ENCODE peak calls at places on chromosomes 4 and X, in five cellular contexts. One of them, this sample, is unnamed.

GRCh38 chr4:151730003-151730559 is 30.7 kb downstream of the GATB start:
- DNase-seq in neuronal stem cell: no peak
- DNase-seq in IMR-90: no peak
- DNase-seq in mesenchymal stem cell: peak
- DNase-seq in H1: no peak
- DNase-seq in this sample: peak

GRCh38 chrX:129984196-129984962 is 1.9 kb downstream of the BCORL1 start:
- DNase-seq in neuronal stem cell: no peak
- DNase-seq in IMR-90: no peak
- DNase-seq in mesenchymal stem cell: no peak
- DNase-seq in H1: no peak
- DNase-seq in this sample: peak

GRCh38 chr4:59571805-59572430 is 1628.2 kb upstream of the ADGRL3 start:
- DNase-seq in neuronal stem cell: no peak
- DNase-seq in IMR-90: no peak
- DNase-seq in mesenchymal stem cell: no peak
- DNase-seq in H1: no peak
- DNase-seq in this sample: no peak

GRCh38 chr4:55834086-55834795 is 14.7 kb downstream of the EXOC1L start:
- DNase-seq in neuronal stem cell: no peak
- DNase-seq in IMR-90: no peak
- DNase-seq in mesenchymal stem cell: no peak
- DNase-seq in H1: no peak
- DNase-seq in this sample: no peak

GRCh38 chr4:106421441-106422296 is 53.1 kb upstream of the GIMD1 start:
- DNase-seq in neuronal stem cell: no peak
- DNase-seq in IMR-90: peak
- DNase-seq in mesenchymal stem cell: no peak
- DNase-seq in H1: no peak
- DNase-seq in this sample: no peak

GRCh38 chrX:48589482-48590162 is 7.7 kb upstream of the WDR13 start:
- DNase-seq in neuronal stem cell: no peak
- DNase-seq in IMR-90: no peak
- DNase-seq in mesenchymal stem cell: no peak
- DNase-seq in H1: no peak
- DNase-seq in this sample: no peak

GRCh38 chr4:56908206-56909082 is 744 bp downstream of the REST start:
- DNase-seq in neuronal stem cell: peak
- DNase-seq in IMR-90: peak
- DNase-seq in mesenchymal stem cell: peak
- DNase-seq in H1: peak
- DNase-seq in this sample: peak

GRCh38 chr4:129545599-129546278 is 449.8 kb downstream of the C4orf33 start:
- DNase-seq in neuronal stem cell: no peak
- DNase-seq in IMR-90: no peak
- DNase-seq in mesenchymal stem cell: no peak
- DNase-seq in H1: no peak
- DNase-seq in this sample: no peak

GRCh38 chr4:183872531-183872930 is 32.6 kb upstream of the STOX2 start:
- DNase-seq in neuronal stem cell: no peak
- DNase-seq in IMR-90: peak
- DNase-seq in mesenchymal stem cell: peak
- DNase-seq in H1: no peak
- DNase-seq in this sample: no peak

GRCh38 chr4:81392164-81392563 is 79.5 kb downstream of the RASGEF1B start:
- DNase-seq in neuronal stem cell: no peak
- DNase-seq in IMR-90: no peak
- DNase-seq in mesenchymal stem cell: no peak
- DNase-seq in H1: no peak
- DNase-seq in this sample: no peak

GRCh38 chr4:143513314-143514211 is at the start of gene SMARCA5:
- DNase-seq in neuronal stem cell: peak
- DNase-seq in IMR-90: peak
- DNase-seq in mesenchymal stem cell: peak
- DNase-seq in H1: peak
- DNase-seq in this sample: peak

GRCh38 chr4:143511906-143512305 is 1.6 kb upstream of the SMARCA5 start:
- DNase-seq in neuronal stem cell: no peak
- DNase-seq in IMR-90: no peak
- DNase-seq in mesenchymal stem cell: no peak
- DNase-seq in H1: no peak
- DNase-seq in this sample: no peak

GRCh38 chr4:143515905-143516304 is 2.4 kb downstream of the SMARCA5 start:
- DNase-seq in neuronal stem cell: no peak
- DNase-seq in IMR-90: no peak
- DNase-seq in mesenchymal stem cell: no peak
- DNase-seq in H1: no peak
- DNase-seq in this sample: no peak

GRCh38 chr4:143512978-143513313 is 556 bp upstream of the SMARCA5 start:
- DNase-seq in neuronal stem cell: no peak
- DNase-seq in IMR-90: no peak
- DNase-seq in mesenchymal stem cell: no peak
- DNase-seq in H1: no peak
- DNase-seq in this sample: no peak

GRCh38 chr4:143514432-143514831 is 930 bp downstream of the SMARCA5 start:
- DNase-seq in neuronal stem cell: peak
- DNase-seq in IMR-90: peak
- DNase-seq in mesenchymal stem cell: peak
- DNase-seq in H1: peak
- DNase-seq in this sample: peak
- H4K91ac ChIP-seq in neuronal stem cell: no peak
- H4K91ac ChIP-seq in IMR-90: peak
- H4K91ac ChIP-seq in mesenchymal stem cell: no peak
- H4K91ac ChIP-seq in H1: no peak
- H4K91ac ChIP-seq in this sample: no peak

DNA sequence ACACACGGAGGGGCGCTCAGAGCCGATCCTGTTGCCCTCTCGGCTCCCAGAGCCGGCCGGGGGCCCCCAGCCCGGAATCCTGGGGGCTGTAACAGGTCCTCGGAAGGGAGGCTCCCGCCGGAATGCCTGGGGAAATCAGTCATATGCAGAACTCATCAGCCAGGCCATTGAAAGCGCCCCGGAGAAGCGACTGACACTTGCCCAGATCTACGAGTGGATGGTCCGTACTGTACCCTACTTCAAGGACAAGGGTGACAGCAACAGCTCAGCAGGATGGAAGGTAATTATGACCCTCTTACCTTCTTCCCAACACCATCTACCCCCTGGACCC is 1.0 kb downstream of the FOXO4 start:
- DNase-seq in neuronal stem cell: no peak
- DNase-seq in IMR-90: no peak
- DNase-seq in mesenchymal stem cell: no peak
- DNase-seq in H1: no peak
- DNase-seq in this sample: no peak
- H4K91ac ChIP-seq in neuronal stem cell: no peak
- H4K91ac ChIP-seq in IMR-90: no peak
- H4K91ac ChIP-seq in mesenchymal stem cell: no peak
- H4K91ac ChIP-seq in H1: no peak
- H4K91ac ChIP-seq in this sample: no peak

DNA sequence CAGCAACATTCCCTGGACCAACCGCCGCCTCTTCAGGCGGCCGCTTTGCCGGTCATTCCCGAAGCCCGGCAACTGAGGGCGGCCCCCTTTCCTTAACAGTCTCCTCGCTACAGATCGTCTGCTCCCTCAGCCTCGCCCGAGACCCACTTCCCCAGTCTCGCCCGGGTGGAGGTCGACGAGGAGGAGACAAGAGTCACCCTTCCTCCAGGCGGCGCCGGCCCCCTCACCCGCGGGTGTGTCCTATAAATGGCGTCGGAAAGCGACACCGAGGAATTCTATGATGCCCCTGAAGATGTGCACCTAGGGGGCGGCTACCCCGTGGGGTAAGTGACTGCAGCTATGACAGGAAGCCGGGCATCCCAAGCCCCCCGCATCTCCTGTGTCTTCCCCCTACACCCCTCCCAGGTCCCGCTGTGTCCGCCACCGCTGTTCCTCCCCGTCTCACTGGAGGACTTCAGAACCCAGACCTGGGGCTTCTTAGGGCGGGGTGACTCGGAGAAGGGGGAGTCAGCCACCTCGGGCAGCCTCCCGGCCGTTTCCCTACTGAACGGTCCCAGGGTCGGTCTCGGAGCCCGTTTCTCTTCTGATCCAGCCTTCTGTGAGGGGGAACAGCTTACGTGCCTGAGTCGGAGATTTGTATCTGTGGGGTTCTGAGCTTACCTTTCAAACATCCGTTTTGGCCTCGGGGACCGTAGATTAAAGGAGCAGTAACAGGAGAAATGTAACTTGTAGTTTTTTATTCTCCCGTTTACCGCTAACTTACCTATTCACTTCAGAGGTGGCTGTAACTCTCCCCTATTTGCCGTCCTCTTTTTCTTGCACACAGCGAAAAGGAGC is 570 bp downstream of the WDR44 start:
- DNase-seq in neuronal stem cell: peak
- DNase-seq in IMR-90: no peak
- DNase-seq in mesenchymal stem cell: peak
- DNase-seq in H1: no peak
- DNase-seq in this sample: no peak
- H4K91ac ChIP-seq in neuronal stem cell: no peak
- H4K91ac ChIP-seq in IMR-90: peak
- H4K91ac ChIP-seq in mesenchymal stem cell: peak
- H4K91ac ChIP-seq in H1: peak
- H4K91ac ChIP-seq in this sample: no peak

GRCh38 chrX:10012776-10013175 is 45.6 kb downstream of the CLDN34 start:
- DNase-seq in neuronal stem cell: no peak
- DNase-seq in IMR-90: no peak
- DNase-seq in mesenchymal stem cell: no peak
- DNase-seq in H1: no peak
- DNase-seq in this sample: no peak

GRCh38 chrX:10008483-10009056 is 41.4 kb downstream of the CLDN34 start:
- DNase-seq in neuronal stem cell: no peak
- DNase-seq in IMR-90: peak
- DNase-seq in mesenchymal stem cell: peak
- DNase-seq in H1: no peak
- DNase-seq in this sample: no peak

GRCh38 chrX:10011991-10012390 is 44.8 kb downstream of the CLDN34 start:
- DNase-seq in neuronal stem cell: no peak
- DNase-seq in IMR-90: no peak
- DNase-seq in mesenchymal stem cell: peak
- DNase-seq in H1: no peak
- DNase-seq in this sample: peak

GRCh38 chrX:10010686-10011085 is 43.5 kb downstream of the CLDN34 start:
- DNase-seq in neuronal stem cell: no peak
- DNase-seq in IMR-90: peak
- DNase-seq in mesenchymal stem cell: peak
- DNase-seq in H1: no peak
- DNase-seq in this sample: no peak

GRCh38 chrX:10011261-10011931 is 44.2 kb downstream of the CLDN34 start:
- DNase-seq in neuronal stem cell: no peak
- DNase-seq in IMR-90: peak
- DNase-seq in mesenchymal stem cell: peak
- DNase-seq in H1: no peak
- DNase-seq in this sample: no peak
- H4K91ac ChIP-seq in neuronal stem cell: no peak
- H4K91ac ChIP-seq in IMR-90: peak
- H4K91ac ChIP-seq in mesenchymal stem cell: no peak
- H4K91ac ChIP-seq in H1: peak
- H4K91ac ChIP-seq in this sample: no peak

GRCh38 chrX:107683931-107684330 is 55.6 kb downstream of the PRPS1 start:
- DNase-seq in neuronal stem cell: no peak
- DNase-seq in IMR-90: no peak
- DNase-seq in mesenchymal stem cell: no peak
- DNase-seq in H1: no peak
- DNase-seq in this sample: no peak

GRCh38 chrX:107684956-107685385 is 56.7 kb downstream of the PRPS1 start:
- DNase-seq in neuronal stem cell: no peak
- DNase-seq in IMR-90: no peak
- DNase-seq in mesenchymal stem cell: peak
- DNase-seq in H1: no peak
- DNase-seq in this sample: peak

GRCh38 chrX:107687445-107687844 is 59.1 kb downstream of the PRPS1 start:
- DNase-seq in neuronal stem cell: no peak
- DNase-seq in IMR-90: no peak
- DNase-seq in mesenchymal stem cell: no peak
- DNase-seq in H1: no peak
- DNase-seq in this sample: no peak

GRCh38 chrX:107686792-107687191 is 58.5 kb downstream of the PRPS1 start:
- DNase-seq in neuronal stem cell: no peak
- DNase-seq in IMR-90: peak
- DNase-seq in mesenchymal stem cell: peak
- DNase-seq in H1: no peak
- DNase-seq in this sample: no peak

GRCh38 chrX:107686026-107686425 is 57.7 kb downstream of the PRPS1 start:
- DNase-seq in neuronal stem cell: no peak
- DNase-seq in IMR-90: no peak
- DNase-seq in mesenchymal stem cell: no peak
- DNase-seq in H1: no peak
- DNase-seq in this sample: no peak
- H4K91ac ChIP-seq in neuronal stem cell: no peak
- H4K91ac ChIP-seq in IMR-90: no peak
- H4K91ac ChIP-seq in mesenchymal stem cell: no peak
- H4K91ac ChIP-seq in H1: no peak
- H4K91ac ChIP-seq in this sample: no peak

DNA sequence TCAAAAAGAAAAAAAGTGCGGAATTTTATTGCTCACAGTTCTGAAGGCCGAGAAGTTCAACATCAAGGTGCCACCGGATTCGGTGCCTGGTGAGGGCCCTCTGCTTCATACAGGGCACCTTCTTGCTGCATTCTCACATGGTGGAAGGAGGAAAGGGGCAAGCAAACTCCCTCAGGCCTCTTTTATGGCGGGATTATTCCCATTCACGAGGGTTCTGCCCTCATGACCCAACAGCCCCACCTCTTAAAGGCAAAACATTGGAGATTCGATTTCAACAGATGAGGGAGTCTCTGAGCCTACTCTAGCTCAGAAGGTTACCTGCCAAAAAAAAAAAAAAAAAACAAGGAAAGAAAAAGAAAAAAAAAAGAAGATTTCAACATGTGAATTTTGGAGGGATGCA is 64.1 kb upstream of the CBR4 start:
- DNase-seq in neuronal stem cell: no peak
- DNase-seq in IMR-90: no peak
- DNase-seq in mesenchymal stem cell: no peak
- DNase-seq in H1: no peak
- DNase-seq in this sample: no peak
- H4K91ac ChIP-seq in neuronal stem cell: no peak
- H4K91ac ChIP-seq in IMR-90: no peak
- H4K91ac ChIP-seq in mesenchymal stem cell: no peak
- H4K91ac ChIP-seq in H1: no peak
- H4K91ac ChIP-seq in this sample: no peak